ENCODE peak calls at places on chromosomes 2 and 18, in five cellular contexts. Y is HFF-Myc, Z is astrocyte of the spinal cord, P is testis, J is fibroblast of pulmonary artery. H is an unnamed sample.

GRCh38 chr2:154240921-154241379 is 369.2 kb downstream of the GALNT13 start:
- DNase-seq in Y (no peak), Z (no peak), P (peak; percentile 36), J (no peak), H (no peak)

GRCh38 chr2:201969938-201970785 is 63.5 kb upstream of the FZD7 start:
- DNase-seq in Y (peak; percentile 40), Z (peak; percentile 84), P (no peak), J (peak; percentile 37), H (no peak)

GRCh38 chr18:35063875-35064274 is 22.7 kb downstream of the MAPRE2 start:
- DNase-seq in Y (no peak), Z (no peak), P (no peak), J (no peak), H (no peak)

GRCh38 chr2:46431481-46432235 is 47.7 kb upstream of the TMEM247 start:
- DNase-seq in Y (no peak), Z (no peak), P (no peak), J (peak; percentile 34), H (no peak)

GRCh38 chr2:73897934-73898333 is 5.1 kb downstream of the ACTG2 start:
- DNase-seq in Y (no peak), Z (no peak), P (no peak), J (no peak), H (no peak)

GRCh38 chr2:154263206-154263605 is 391.5 kb downstream of the GALNT13 start:
- DNase-seq in Y (no peak), Z (no peak), P (no peak), J (no peak), H (no peak)

GRCh38 chr2:111219285-111219684 is 98.6 kb downstream of the BCL2L11 start:
- DNase-seq in Y (no peak), Z (peak; percentile 54), P (no peak), J (no peak), H (no peak)

GRCh38 chr2:54050445-54050844 is 65.0 kb upstream of the ACYP2 start:
- DNase-seq in Y (no peak), Z (no peak), P (no peak), J (no peak), H (no peak)

GRCh38 chr18:74171910-74172606 is 23.7 kb downstream of the TIMM21 start:
- DNase-seq in Y (no peak), Z (no peak), P (no peak), J (no peak), H (no peak)
- H3K4me3 ChIP-seq in Y (no peak overlapping the region), Z (no peak overlapping the region), P (no peak overlapping the region), J (no peak overlapping the region), H (peak overlapping the region; percentile 38)

GRCh38 chr2:143420313-143420712 is 291.1 kb downstream of the ARHGAP15 start:
- DNase-seq in Y (no peak), Z (no peak), P (no peak), J (no peak), H (no peak)
- TF ChIP-seq CTCF in Y (no peak), Z (no peak), P (no peak), J (no peak), H (no peak)

DNA sequence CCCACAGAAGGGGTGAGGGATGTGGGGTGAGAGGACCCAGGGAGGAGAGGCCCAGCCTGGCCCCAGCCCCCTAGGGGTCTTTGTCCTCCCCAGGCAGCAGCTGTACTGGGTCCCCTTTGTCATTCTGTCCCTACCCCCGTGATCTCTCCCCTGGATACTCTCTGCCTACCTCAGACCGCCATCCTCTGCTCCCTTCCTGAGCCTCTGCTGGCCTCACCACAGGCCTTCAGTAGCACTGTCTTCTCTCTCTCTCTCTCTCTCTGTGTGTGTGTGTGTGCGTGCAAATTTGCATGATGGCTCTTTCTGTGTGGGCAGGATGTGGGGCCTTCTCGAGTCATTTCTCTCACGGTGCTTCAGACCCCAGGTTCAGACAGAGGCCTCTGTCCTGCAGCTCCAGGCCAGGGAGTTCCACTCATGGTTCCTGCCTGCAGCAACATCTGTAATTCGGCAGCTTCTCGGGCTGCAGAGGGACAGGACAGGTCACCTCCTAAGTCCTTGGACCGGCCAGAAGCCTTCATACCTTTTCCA is 1.4 kb downstream of the PSD4 start:
- DNase-seq in Y (no peak), Z (no peak), P (no peak), J (no peak), H (no peak)
- H3K4me3 ChIP-seq in Y (no peak overlapping the region), Z (no peak overlapping the region), P (no peak overlapping the region), J (no peak overlapping the region), H (no peak overlapping the region)

GRCh38 chr18:10794771-10795170 is 268.9 kb downstream of the NAPG start:
- DNase-seq in Y (no peak), Z (no peak), P (no peak), J (no peak), H (no peak)
- TF ChIP-seq CTCF in Y (no peak), Z (no peak), P (no peak), J (no peak), H (no peak)

GRCh38 chr2:75632091-75632704 is 14.4 kb upstream of the MRPL19 start:
- DNase-seq in Y (no peak), Z (no peak), P (no peak), J (no peak), H (no peak)
- H3K4me3 ChIP-seq in Y (no peak overlapping the region), Z (no peak overlapping the region), P (no peak overlapping the region), J (no peak overlapping the region), H (no peak overlapping the region)

GRCh38 chr2:8253781-8254180 is 428.1 kb upstream of the ID2 start:
- DNase-seq in Y (no peak), Z (no peak), P (no peak), J (no peak), H (no peak)

GRCh38 chr2:8256888-8257287 is 425.0 kb upstream of the ID2 start:
- DNase-seq in Y (no peak), Z (no peak), P (no peak), J (no peak), H (no peak)

GRCh38 chr2:8252997-8253694 is 428.7 kb upstream of the ID2 start:
- DNase-seq in Y (no peak), Z (no peak), P (no peak), J (no peak), H (no peak)

GRCh38 chr2:8255448-8255800 is 426.4 kb upstream of the ID2 start:
- DNase-seq in Y (no peak), Z (no peak), P (no peak), J (peak; percentile 32), H (peak; percentile 20)

DNA sequence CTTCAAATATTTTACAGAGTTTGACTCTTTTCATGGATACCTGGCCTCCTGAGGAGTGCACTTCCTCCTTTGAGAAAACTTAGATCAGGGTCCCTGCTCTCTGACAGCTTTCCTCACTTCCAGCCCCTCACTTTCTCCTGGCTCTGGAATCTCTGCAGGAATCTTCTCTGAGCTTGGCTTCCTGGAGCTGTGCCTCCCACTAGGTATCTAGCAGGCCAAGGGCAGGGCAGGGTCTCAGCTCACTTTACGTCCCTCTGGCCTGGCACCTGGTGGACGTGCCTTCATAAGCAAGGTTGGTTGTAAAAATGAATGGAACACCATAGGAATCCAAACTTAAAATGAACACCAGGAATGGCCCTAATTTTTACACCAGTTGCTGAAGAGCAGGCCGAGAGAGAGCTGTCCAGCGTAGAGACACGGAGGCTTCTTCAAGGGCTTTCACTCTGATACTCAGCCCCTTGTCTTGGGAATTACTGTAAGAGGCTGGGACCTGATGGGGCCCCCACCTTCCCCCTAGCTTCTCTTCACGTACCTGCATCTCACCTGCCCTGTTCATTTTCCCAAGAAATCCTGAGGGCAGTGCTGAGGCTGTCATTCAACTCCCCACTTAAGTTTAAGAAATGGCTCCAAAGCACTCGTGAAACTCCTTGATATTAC is 426.9 kb upstream of the ID2 start:
- DNase-seq in Y (no peak), Z (no peak), P (no peak), J (peak; percentile 3), H (no peak)
- TF ChIP-seq CTCF in Y (no peak), Z (no peak), P (no peak), J (no peak), H (no peak)

GRCh38 chr2:19787134-19787533 is 114.6 kb downstream of the TTC32 start:
- DNase-seq in Y (no peak), Z (no peak), P (no peak), J (no peak), H (no peak)
- H3K4me3 ChIP-seq in Y (no peak overlapping the region), Z (no peak overlapping the region), P (no peak overlapping the region), J (no peak overlapping the region), H (no peak overlapping the region)

GRCh38 chr18:50285631-50286321 is 1.7 kb downstream of the CXXC1 start:
- DNase-seq in Y (no peak), Z (no peak), P (no peak), J (no peak), H (no peak)

GRCh38 chr18:50287028-50287440 is 458 bp downstream of the CXXC1 start:
- DNase-seq in Y (no peak), Z (no peak), P (no peak), J (no peak), H (no peak)

GRCh38 chr18:50286391-50287027 is 983 bp downstream of the CXXC1 start:
- DNase-seq in Y (no peak), Z (peak; percentile 24), P (peak; percentile 42), J (no peak), H (no peak)

GRCh38 chr18:50289103-50289433 is 1.6 kb upstream of the CXXC1 start:
- DNase-seq in Y (no peak), Z (no peak), P (no peak), J (no peak), H (no peak)

GRCh38 chr18:50287441-50288347 is at the start of gene CXXC1:
- DNase-seq in Y (peak; percentile 98), Z (peak; percentile 100), P (peak; percentile 100), J (peak; percentile 100), H (peak; percentile 94)
- TF ChIP-seq CTCF in Y (peak; percentile 42), Z (peak; percentile 54), P (peak; percentile 60), J (peak; percentile 45), H (peak; percentile 38)

GRCh38 chr2:25418944-25419677 is 77.4 kb upstream of the DNMT3A start:
- DNase-seq in Y (no peak), Z (no peak), P (no peak), J (peak; percentile 14), H (no peak)
- H3K4me3 ChIP-seq in Y (no peak overlapping the region), Z (no peak overlapping the region), P (no peak overlapping the region), J (no peak overlapping the region), H (no peak overlapping the region)

GRCh38 chr2:226189061-226189460 is 610.6 kb downstream of the IRS1 start:
- DNase-seq in Y (no peak), Z (no peak), P (no peak), J (no peak), H (no peak)
- TF ChIP-seq CTCF in Y (no peak), Z (no peak), P (no peak), J (no peak), H (no peak)